ENCODE peak calls at places on chromosomes 6 and 20, in four cellular contexts. L is adipocyte, V is fibroblast of lung, T is body of pancreas. Q is an unnamed sample. For H3K27me3, the result is how much of the 10 kb centered on the place peaks cover.

GRCh38 chr6:167422934-167423333 is 98.0 kb downstream of the TTLL2 start:
- DNase-seq in V (no peak), L (no peak), T (no peak), Q (no peak)

GRCh38 chr6:121548146-121548545 is 112.7 kb downstream of the GJA1 start:
- DNase-seq in L (peak), V (peak), T (no peak), Q (no peak)

GRCh38 chr6:30839666-30840065 is 44.7 kb upstream of the DDR1 start:
- DNase-seq in V (no peak), L (no peak), T (no peak), Q (no peak)

GRCh38 chr6:9523462-9523861 is 891.4 kb downstream of the TFAP2A start:
- DNase-seq in V (peak), L (peak), T (no peak), Q (no peak)

GRCh38 chr20:16216227-16217210 is 356.7 kb downstream of the KIF16B start:
- DNase-seq in L (no peak), V (no peak), T (no peak), Q (no peak)

GRCh38 chr6:89828988-89829590 is 591 bp upstream of the CASP8AP2 start:
- DNase-seq in L (no peak), V (no peak), T (no peak), Q (no peak)

GRCh38 chr20:33672426-33673114 is 1.7 kb downstream of the NECAB3 start:
- DNase-seq in V (no peak), L (no peak), T (no peak), Q (no peak)

GRCh38 chr20:37902504-37903313 is at the start of gene VSTM2L:
- DNase-seq in V (peak), L (peak), T (peak), Q (no peak)

GRCh38 chr20:30892704-30893345 is 364.6 kb upstream of the DEFB115 start:
- DNase-seq in V (no peak), T (no peak), L (no peak), Q (no peak)

GRCh38 chr6:119337252-119337651 is 12.3 kb downstream of the MAN1A1 start:
- DNase-seq in V (no peak), L (no peak), T (no peak), Q (no peak)

GRCh38 chr6:89644864-89645263 is 6.3 kb upstream of the LYRM2 start:
- DNase-seq in L (no peak), V (no peak), T (no peak), Q (no peak)

GRCh38 chr20:59737816-59738215 is 133.5 kb downstream of the PHACTR3 start:
- DNase-seq in L (no peak), V (no peak), T (no peak), Q (no peak)
- H3K27me3 ChIP-seq in L (half or more), V (under half), T (under half), Q (under half)

GRCh38 chr20:62363920-62364851 is 2.9 kb downstream of the LAMA5 start:
- DNase-seq in L (no peak), T (peak), V (no peak), Q (peak)

GRCh38 chr20:62364911-62365736 is 2.0 kb downstream of the LAMA5 start:
- DNase-seq in V (no peak), T (peak), L (no peak), Q (peak)

GRCh38 chr20:62367136-62367482 is at the start of gene LAMA5:
- DNase-seq in V (no peak), T (peak), L (peak), Q (peak)

GRCh38 chr20:62366370-62367135 is 559 bp downstream of the LAMA5 start:
- DNase-seq in V (no peak), L (peak), T (peak), Q (peak)

DNA sequence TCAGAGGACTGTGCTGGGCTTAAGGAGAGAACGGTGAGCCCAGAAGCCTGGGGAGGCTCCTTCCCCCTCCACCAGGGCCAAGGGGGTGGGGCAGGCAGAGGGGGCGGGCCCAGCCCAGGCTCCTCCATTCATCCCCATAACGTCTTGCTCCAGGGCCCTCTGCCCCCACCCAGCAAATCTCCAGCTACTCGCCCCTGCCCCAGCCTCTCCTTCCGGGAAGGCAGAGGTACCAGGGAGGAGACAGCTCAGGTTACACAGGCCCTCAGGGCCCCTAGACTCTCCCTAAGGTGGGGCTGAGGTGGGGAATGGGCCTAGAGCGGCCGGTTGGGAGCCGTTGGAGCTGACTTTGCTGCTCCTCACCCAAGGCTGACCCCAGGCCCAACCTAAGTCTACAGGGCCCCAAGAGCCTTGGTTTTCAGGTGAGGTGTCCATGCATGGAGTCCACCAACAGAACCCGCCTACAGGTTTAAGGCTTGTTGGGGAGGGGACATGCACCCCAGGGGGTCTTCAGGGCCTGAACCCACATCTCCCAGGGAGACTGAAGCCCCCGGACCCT is 1.2 kb downstream of the LAMA5 start:
- DNase-seq in V (no peak), L (no peak), T (peak), Q (peak)
- H3K27me3 ChIP-seq in V (under half), L (under half), T (under half), Q (under half)

GRCh38 chr20:32010096-32010495 is at the start of gene CCM2L:
- DNase-seq in L (no peak), V (no peak), T (no peak), Q (no peak)

GRCh38 chr20:32010666-32011065 is 428 bp downstream of the CCM2L start:
- DNase-seq in T (no peak), V (no peak), L (no peak), Q (no peak)

GRCh38 chr20:32009564-32009963 is 674 bp upstream of the CCM2L start:
- DNase-seq in T (no peak), L (no peak), V (no peak), Q (no peak)

GRCh38 chr20:32012159-32012682 is 2.0 kb downstream of the CCM2L start:
- DNase-seq in V (no peak), L (no peak), T (no peak), Q (no peak)

GRCh38 chr20:32013326-32013725 is 3.1 kb downstream of the CCM2L start:
- DNase-seq in L (no peak), T (no peak), V (no peak), Q (no peak)
- H3K27me3 ChIP-seq in L (half or more), T (under half), V (under half), Q (under half)

DNA sequence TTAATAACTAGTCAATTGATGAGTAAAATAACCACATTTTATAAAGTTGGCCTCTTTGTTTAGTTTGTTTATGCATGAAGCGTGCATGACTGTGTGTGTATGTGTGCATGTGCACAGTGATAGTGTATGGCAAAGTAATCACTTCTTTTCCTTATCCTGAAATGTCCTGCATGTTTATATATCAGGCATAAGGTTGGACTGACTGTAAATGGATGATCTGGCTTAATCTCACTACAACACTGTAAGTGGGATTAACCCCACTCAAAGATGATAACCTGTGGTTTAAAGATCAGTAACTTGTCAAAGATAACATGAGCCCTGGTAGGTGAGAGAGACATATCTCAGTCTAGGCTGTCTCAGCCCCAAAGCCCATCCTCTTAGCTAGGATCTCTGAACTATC is 376.7 kb upstream of the TSHZ2 start:
- DNase-seq in V (no peak), L (no peak), T (no peak), Q (no peak)
- H3K27me3 ChIP-seq in V (under half), L (under half), T (under half), Q (under half)

GRCh38 chr6:35794536-35795452 is 2.3 kb downstream of the CLPS start:
- DNase-seq in L (no peak), T (peak), V (no peak), Q (no peak)

GRCh38 chr6:35787266-35788218 is 6.7 kb downstream of the CLPSL1 start:
- DNase-seq in T (peak), V (no peak), L (no peak), Q (no peak)

GRCh38 chr6:35788423-35788982 is 7.7 kb downstream of the CLPSL1 start:
- DNase-seq in L (no peak), V (no peak), T (peak), Q (no peak)

GRCh38 chr6:35786810-35787209 is 6.0 kb downstream of the CLPSL1 start:
- DNase-seq in L (no peak), V (no peak), T (peak), Q (no peak)

GRCh38 chr6:35790683-35791082 is 6.4 kb downstream of the CLPS start:
- DNase-seq in L (no peak), V (no peak), T (peak), Q (no peak)
- H3K27me3 ChIP-seq in L (half or more), V (under half), T (under half), Q (under half)

Q was measured in psoas muscle.